ENCODE peak calls at places on chromosomes 11 and 22, in eight cellular contexts. J, D, B, K, G, Q, V and F are unnamed samples.

GRCh38 chr22:22576244-22576988 is 17.4 kb upstream of the PRAME start:
- DNase-seq in J (peak), D (no peak), B (no peak), K (peak), G (peak), Q (no peak), V (peak), F (no peak)

GRCh38 chr11:116600930-116601329 is 171.9 kb downstream of the BUD13 start:
- DNase-seq in J (no peak), D (no peak), B (no peak), K (no peak), G (no peak), Q (no peak), V (no peak), F (no peak)

GRCh38 chr11:14669958-14670357 is 26.4 kb downstream of the PDE3B start:
- DNase-seq in J (no peak), D (no peak), B (no peak), K (peak), G (no peak), Q (no peak), V (no peak), F (no peak)

GRCh38 chr11:75270896-75271415 is 30.4 kb downstream of the TPBGL start:
- DNase-seq in J (peak), D (no peak), B (no peak), K (no peak), G (peak), Q (no peak), V (no peak), F (peak)

GRCh38 chr22:27836181-27836580 is 34.6 kb upstream of the MN1 start:
- DNase-seq in J (no peak), D (no peak), B (no peak), K (no peak), G (no peak), Q (no peak), V (no peak), F (peak)

GRCh38 chr11:96246718-96247540 is 96.1 kb downstream of the MAML2 start:
- DNase-seq in J (peak), D (no peak), B (no peak), K (peak), G (no peak), Q (no peak), V (no peak), F (no peak)

GRCh38 chr11:102468636-102469195 is 16.2 kb upstream of the TMEM123 start:
- DNase-seq in J (peak), D (no peak), B (no peak), K (no peak), G (no peak), Q (peak), V (no peak), F (no peak)

GRCh38 chr11:112968988-112969714 is 7.9 kb downstream of the NCAM1 start:
- DNase-seq in J (no peak), D (no peak), B (no peak), K (no peak), G (no peak), Q (no peak), V (no peak), F (no peak)

DNA sequence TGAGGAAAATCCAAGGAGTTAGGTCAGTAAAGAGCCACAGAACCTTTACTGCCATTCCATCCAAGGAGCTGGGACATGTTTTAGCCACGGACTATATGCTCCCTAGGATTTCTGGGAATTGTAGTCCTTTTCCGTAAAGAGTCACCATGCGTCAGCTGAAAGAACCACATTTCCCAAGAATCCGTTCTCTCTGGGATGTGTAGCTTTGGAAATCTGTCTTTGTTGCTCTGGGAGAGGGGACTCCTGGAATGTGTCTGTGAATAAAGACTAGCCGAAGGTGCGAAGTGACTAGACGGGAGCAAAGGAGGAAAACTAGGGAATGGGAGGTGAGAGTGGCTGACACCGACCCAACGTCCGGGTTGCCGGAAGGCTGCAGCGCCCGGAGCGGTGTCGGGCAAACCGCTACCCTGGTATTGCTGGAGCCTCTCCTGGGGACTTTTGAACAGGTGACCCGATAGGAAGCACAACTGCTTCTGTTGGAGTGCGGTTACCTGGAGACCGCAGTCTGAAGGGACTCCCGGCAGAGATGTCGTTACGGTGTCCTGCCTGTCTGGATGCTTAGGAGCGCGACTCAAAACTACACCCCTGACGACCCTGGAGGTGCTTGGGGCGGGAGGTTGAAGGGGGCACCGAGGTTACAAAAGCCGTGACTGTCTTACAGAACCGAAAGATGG is at the start of gene IFTAP:
- DNase-seq in J (peak), D (no peak), B (peak), K (peak), G (peak), Q (no peak), V (peak), F (peak)
- H3K4me3 ChIP-seq in J (peak), D (peak), B (peak), K (peak), G (peak), Q (peak), V (peak), F (peak)

DNA sequence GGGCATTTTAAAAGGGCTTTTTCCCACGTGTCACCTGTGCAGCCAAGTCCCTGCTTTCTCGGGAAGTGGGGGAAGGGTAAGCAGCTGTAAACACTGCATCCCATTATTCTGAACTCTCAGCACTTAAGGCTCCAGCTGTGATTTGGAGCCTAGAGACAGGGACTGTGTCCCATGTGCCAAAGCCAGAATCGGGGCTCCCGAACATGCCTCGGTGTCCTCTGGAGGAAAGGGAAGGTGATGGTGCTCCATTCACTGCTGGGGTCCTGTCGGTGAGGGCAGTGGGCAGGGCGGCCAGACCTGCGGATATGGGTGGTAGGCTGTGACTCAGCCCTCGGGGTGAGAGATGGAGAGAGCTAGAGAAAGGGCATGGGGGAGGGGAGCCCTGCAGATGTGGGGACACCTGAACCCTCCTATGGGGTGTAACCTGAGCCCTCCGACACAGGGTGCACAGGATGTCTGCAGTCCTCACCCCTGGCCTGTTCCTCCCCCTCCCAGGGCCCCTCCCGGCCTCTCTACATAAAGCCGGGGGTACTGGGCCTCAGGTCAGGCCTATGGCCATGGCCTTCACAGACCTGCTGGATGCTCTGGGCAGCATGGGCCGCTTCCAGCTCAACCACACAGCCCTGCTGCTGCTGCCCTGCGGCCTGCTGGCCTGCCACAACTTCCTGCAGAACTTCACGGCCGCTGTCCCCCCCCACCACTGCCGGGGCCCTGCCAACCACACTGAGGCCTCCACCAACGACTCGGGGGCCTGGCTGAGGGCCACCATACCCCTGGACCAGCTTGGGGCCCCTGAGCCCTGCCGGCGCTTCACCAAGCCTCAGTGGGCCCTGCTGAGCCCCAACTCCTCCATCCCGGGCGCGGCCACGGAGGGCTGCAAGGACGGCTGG is 31.8 kb downstream of the CAPN1 start:
- DNase-seq in J (no peak), D (no peak), B (peak), K (no peak), G (no peak), Q (no peak), V (peak), F (no peak)
- TF ChIP-seq POLR2A in J (no peak), D (no peak), B (no peak), K (no peak), G (no peak), Q (no peak), V (no peak), F (no peak)

DNA sequence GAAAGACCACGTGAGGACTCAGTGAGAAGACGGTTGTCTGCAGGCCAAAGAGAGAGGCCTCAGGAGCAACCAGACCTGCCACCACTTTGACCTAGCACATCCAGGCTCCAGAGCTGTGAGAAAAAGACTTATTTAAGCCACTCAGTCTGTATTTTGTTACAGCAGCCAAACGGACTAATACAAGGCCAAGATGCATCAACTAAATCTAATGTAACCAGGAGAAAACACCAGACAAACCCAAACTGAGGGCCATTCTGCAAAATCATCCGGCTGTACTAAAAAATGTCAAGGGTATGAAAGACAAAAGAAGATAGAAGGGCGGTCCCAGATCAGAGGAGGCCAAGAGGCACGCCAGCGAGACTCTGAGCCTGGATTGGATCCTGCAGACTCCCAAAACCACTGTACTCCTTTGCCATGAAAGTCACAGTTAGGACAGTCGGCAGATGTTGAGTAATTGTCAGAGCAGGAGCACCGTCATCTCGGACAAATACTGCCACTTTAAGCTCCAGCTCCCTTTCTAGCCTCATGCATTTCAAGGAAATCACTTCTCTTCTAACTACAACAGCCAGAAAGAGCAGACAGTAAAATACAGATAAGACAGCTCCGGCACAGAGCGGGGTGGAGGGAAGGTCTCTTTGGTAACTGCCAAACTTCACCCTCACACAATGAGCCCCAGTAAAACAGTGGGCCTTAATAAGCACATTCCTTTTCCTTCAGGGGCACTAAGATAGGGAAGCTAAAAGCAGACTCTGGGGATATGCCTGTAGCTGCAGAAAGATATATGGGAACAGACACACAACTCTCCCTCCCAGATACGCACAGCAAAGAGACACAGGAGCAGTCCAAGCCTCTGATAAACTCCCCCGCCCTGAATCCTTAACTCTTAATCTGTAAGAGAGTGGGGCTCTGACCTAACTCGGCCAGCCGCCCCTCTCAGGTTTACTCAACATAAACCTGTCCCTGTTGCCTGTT is 3.5 kb upstream of the ZP1 start:
- DNase-seq in J (no peak), D (no peak), B (no peak), K (no peak), G (no peak), Q (no peak), V (no peak), F (no peak)
- TF ChIP-seq EP300 in J (no peak), D (no peak), B (no peak), K (no peak), G (no peak), Q (no peak), V (peak), F (no peak)

DNA sequence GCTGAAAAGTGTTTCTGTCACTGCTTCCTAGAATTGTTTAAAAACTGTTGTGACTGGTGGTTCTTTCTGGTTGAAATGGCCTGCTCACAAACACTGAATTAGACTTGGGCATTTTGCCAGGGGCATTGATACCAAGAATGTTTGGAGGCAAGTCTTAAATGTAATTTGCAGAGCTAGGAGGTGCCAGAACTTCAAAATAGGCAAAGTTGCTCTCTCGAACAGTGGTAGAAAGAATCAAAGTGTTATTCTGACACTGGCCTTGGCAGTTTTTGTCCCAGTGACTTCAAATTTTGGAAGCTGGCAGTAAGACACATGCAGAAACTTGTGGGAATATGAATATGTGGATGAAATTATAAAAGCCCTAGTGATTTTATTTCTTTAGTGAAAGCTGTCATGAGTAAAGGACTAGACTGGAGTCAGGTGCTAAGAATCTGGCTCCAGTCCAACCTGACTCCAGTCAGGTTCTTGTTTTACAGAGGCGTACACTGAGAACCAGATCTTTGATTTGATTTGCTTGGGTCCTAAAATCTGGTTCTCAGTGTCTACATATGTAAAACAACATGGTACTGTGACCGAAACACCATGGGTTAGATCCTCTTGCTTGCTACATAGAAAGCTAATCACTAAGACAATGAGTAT is 20.9 kb downstream of the SVIP start:
- DNase-seq in J (no peak), D (no peak), B (no peak), K (no peak), G (no peak), Q (no peak), V (no peak), F (no peak)
- H3K4me3 ChIP-seq in J (no peak), D (no peak), B (no peak), K (no peak), G (no peak), Q (no peak), V (no peak), F (no peak)

GRCh38 chr11:615453-616319 is at the start of gene IRF7:
- DNase-seq in J (peak), D (peak), B (peak), K (no peak), G (peak), Q (peak), V (peak), F (peak)
- TF ChIP-seq POLR2A in J (peak), D (peak), B (peak), K (no peak), G (peak), Q (peak), V (peak), F (peak)

GRCh38 chr11:69870772-69871171 is 51.6 kb upstream of the FGF3 start:
- DNase-seq in J (no peak), D (no peak), B (no peak), K (no peak), G (no peak), Q (no peak), V (no peak), F (no peak)

GRCh38 chr11:69867076-69868002 is 48.1 kb upstream of the FGF3 start:
- DNase-seq in J (no peak), D (no peak), B (peak), K (no peak), G (no peak), Q (no peak), V (no peak), F (no peak)

GRCh38 chr11:69868003-69868865 is 49.0 kb upstream of the FGF3 start:
- DNase-seq in J (no peak), D (no peak), B (peak), K (no peak), G (no peak), Q (no peak), V (no peak), F (no peak)

GRCh38 chr11:69868871-69869270 is 49.7 kb upstream of the FGF3 start:
- DNase-seq in J (no peak), D (no peak), B (no peak), K (no peak), G (no peak), Q (no peak), V (no peak), F (no peak)

DNA sequence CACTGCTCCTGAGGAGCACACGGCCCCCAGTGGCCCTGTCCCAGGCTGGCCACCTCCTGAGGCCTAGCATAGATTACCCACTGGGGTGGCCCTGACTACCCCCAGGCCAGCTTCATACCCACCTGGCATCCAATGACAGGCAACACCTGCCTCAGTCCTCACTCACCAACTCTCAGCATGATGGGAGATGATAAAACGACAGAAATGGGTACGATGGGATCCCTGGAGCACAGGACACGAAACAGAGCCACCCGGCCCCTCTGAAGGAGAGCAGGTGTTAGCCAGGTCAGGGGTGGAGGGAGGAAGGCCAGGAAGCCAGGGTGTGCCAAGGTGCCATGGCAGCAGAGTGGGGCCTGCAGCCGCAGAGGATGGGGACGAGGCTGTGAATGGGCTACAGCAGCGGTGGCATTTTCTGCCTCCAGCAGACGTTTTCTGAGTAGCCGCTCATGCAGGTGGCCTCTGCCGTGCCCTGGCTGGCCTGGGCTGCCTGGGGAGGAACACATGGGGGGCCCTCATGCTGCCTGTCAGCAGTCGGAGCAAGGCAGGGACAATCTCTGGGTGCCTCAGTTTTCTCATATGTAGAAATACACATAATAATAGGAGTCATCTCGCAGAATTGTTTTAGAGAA is 50.2 kb upstream of the FGF3 start:
- DNase-seq in J (no peak), D (no peak), B (no peak), K (no peak), G (no peak), Q (no peak), V (no peak), F (no peak)
- TF ChIP-seq EP300 in J (no peak), D (no peak), B (no peak), K (no peak), G (no peak), Q (no peak), V (no peak), F (no peak)

DNA sequence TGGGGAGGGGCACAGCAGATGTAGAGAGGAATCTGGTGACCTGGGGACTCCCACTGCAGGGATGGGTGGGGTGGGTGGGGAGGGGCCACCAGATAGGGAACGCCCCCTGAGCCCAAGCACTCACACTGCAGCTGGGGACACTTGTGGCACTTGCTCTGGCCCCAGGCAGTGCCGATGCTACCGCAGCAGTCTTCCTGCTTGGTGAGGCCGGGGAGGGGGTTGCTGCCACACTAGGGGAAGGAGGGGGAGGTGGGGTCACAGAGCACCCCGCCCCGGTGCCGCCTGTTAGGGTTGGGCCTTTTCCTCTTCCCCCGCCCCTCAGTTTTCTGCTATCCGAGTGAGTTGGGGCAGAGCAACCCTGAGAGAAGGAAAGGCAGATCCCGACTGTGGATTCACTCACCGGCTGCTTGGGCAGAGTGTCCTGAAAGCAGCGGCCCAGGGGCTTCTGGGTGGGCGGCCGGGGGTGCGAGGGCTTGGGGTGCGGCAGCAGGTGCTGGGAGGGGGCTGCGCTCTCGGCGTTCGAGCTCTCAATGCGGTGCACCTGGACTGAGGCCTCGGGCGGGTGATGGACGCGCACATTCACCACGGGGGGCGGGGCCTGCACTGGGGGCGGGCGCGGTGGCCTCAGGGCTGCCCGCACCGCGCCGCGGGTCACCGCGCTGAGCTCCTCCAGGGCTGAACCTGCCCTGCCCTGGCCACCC is 4.7 kb downstream of the LTBP3 start:
- DNase-seq in J (no peak), D (no peak), B (peak), K (no peak), G (peak), Q (no peak), V (peak), F (no peak)
- H3K4me3 ChIP-seq in J (no peak), D (no peak), B (no peak), K (no peak), G (no peak), Q (no peak), V (peak), F (no peak)

GRCh38 chr11:65918211-65919150 is at the start of gene C11orf68:
- DNase-seq in J (peak), D (no peak), B (no peak), K (no peak), G (no peak), Q (no peak), V (no peak), F (peak)
- TF ChIP-seq POLR2A in J (peak), D (peak), B (no peak), K (no peak), G (no peak), Q (no peak), V (no peak), F (peak)

GRCh38 chr11:10307022-10307410 is 2.1 kb downstream of the ADM start:
- DNase-seq in J (peak), D (no peak), B (no peak), K (peak), G (no peak), Q (no peak), V (no peak), F (no peak)
- TF ChIP-seq EP300 in J (no peak), D (no peak), B (no peak), K (no peak), G (no peak), Q (no peak), V (no peak), F (no peak)